ENCODE peak calls at places on chromosome 6, in four cellular contexts. One of them, this sample, is unnamed.

GRCh38 chr6:81900616-81901015 is 148.1 kb upstream of the TENT5A start:
- DNase-seq in A549: no peak
- DNase-seq in IMR-90: no peak
- DNase-seq in GM12878: no peak
- DNase-seq in this sample: no peak

GRCh38 chr6:33915134-33915533 is 111.3 kb upstream of the MLN start:
- DNase-seq in A549: no peak
- DNase-seq in IMR-90: no peak
- DNase-seq in GM12878: no peak
- DNase-seq in this sample: no peak

GRCh38 chr6:24887520-24887919 is 48.2 kb downstream of the RIPOR2 start:
- DNase-seq in A549: no peak
- DNase-seq in IMR-90: no peak
- DNase-seq in GM12878: no peak
- DNase-seq in this sample: no peak

GRCh38 chr6:82144007-82144851 is 103.3 kb downstream of the IBTK start:
- DNase-seq in A549: peak; percentile 88
- DNase-seq in IMR-90: peak; percentile 98
- DNase-seq in GM12878: peak; percentile 26
- DNase-seq in this sample: no peak

GRCh38 chr6:72709436-72709835 is 87.6 kb downstream of the KCNQ5 start:
- DNase-seq in A549: no peak
- DNase-seq in IMR-90: no peak
- DNase-seq in GM12878: no peak
- DNase-seq in this sample: no peak

GRCh38 chr6:81897793-81898192 is 145.3 kb upstream of the TENT5A start:
- DNase-seq in A549: no peak
- DNase-seq in IMR-90: no peak
- DNase-seq in GM12878: no peak
- DNase-seq in this sample: no peak

GRCh38 chr6:157867981-157868380 is 44.9 kb downstream of the SNX9 start:
- DNase-seq in A549: no peak
- DNase-seq in IMR-90: no peak
- DNase-seq in GM12878: no peak
- DNase-seq in this sample: no peak

GRCh38 chr6:134826889-134827737 is 122.8 kb downstream of the ALDH8A1 start:
- DNase-seq in A549: no peak
- DNase-seq in IMR-90: peak; percentile 81
- DNase-seq in GM12878: no peak
- DNase-seq in this sample: no peak

GRCh38 chr6:158970640-158971291 is 29.2 kb downstream of the RSPH3 start:
- DNase-seq in A549: no peak
- DNase-seq in IMR-90: no peak
- DNase-seq in GM12878: no peak
- DNase-seq in this sample: no peak

GRCh38 chr6:52995913-52996685 is 1.0 kb upstream of the GSTA4 start:
- DNase-seq in A549: peak; percentile 78
- DNase-seq in IMR-90: peak; percentile 91
- DNase-seq in GM12878: peak; percentile 51
- DNase-seq in this sample: no peak

GRCh38 chr6:15962449-15962764 is 166.5 kb upstream of the MYLIP start:
- DNase-seq in A549: no peak
- DNase-seq in IMR-90: peak; percentile 63
- DNase-seq in GM12878: no peak
- DNase-seq in this sample: no peak

GRCh38 chr6:52176550-52176949 is 9.6 kb upstream of the IL17A start:
- DNase-seq in A549: no peak
- DNase-seq in IMR-90: no peak
- DNase-seq in GM12878: no peak
- DNase-seq in this sample: no peak

GRCh38 chr6:136547336-136547735 is 2.9 kb downstream of the MAP7 start:
- DNase-seq in A549: peak; percentile 70
- DNase-seq in IMR-90: peak; percentile 63
- DNase-seq in GM12878: no peak
- DNase-seq in this sample: no peak

GRCh38 chr6:140001851-140002301 is 627.4 kb upstream of the CITED2 start:
- DNase-seq in A549: no peak
- DNase-seq in IMR-90: peak; percentile 67
- DNase-seq in GM12878: no peak
- DNase-seq in this sample: no peak

GRCh38 chr6:129749749-129750120 is 39.8 kb upstream of the ARHGAP18 start:
- DNase-seq in A549: no peak
- DNase-seq in IMR-90: peak; percentile 83
- DNase-seq in GM12878: peak; percentile 61
- DNase-seq in this sample: no peak

GRCh38 chr6:170199716-170200115 is 91.2 kb downstream of the DLL1 start:
- DNase-seq in A549: no peak
- DNase-seq in IMR-90: no peak
- DNase-seq in GM12878: no peak
- DNase-seq in this sample: no peak

GRCh38 chr6:151807513-151808330 is at the start of gene ESR1:
- DNase-seq in A549: no peak
- DNase-seq in IMR-90: no peak
- DNase-seq in GM12878: no peak
- DNase-seq in this sample: no peak

GRCh38 chr6:4912559-4912958 is 91.3 kb downstream of the RPP40 start:
- DNase-seq in A549: no peak
- DNase-seq in IMR-90: no peak
- DNase-seq in GM12878: no peak
- DNase-seq in this sample: no peak

GRCh38 chr6:105317607-105318533 is 85.0 kb downstream of the PREP start:
- DNase-seq in A549: no peak
- DNase-seq in IMR-90: no peak
- DNase-seq in GM12878: no peak
- DNase-seq in this sample: no peak

GRCh38 chr6:13299403-13299821 is 28.9 kb downstream of the TBC1D7 start:
- DNase-seq in A549: no peak
- DNase-seq in IMR-90: no peak
- DNase-seq in GM12878: no peak
- DNase-seq in this sample: no peak

GRCh38 chr6:156510242-156510641 is 266.9 kb upstream of the ARID1B start:
- DNase-seq in A549: no peak
- DNase-seq in IMR-90: no peak
- DNase-seq in GM12878: no peak
- DNase-seq in this sample: no peak

GRCh38 chr6:45387236-45387635 is 9.5 kb upstream of the SUPT3H start:
- DNase-seq in A549: no peak
- DNase-seq in IMR-90: peak; percentile 62
- DNase-seq in GM12878: no peak
- DNase-seq in this sample: no peak

GRCh38 chr6:92275150-92275549 is 1144.2 kb downstream of the EPHA7 start:
- DNase-seq in A549: no peak
- DNase-seq in IMR-90: no peak
- DNase-seq in GM12878: no peak
- DNase-seq in this sample: no peak

GRCh38 chr6:41488392-41489129 is 57.6 kb upstream of the FOXP4 start:
- DNase-seq in A549: no peak
- DNase-seq in IMR-90: peak; percentile 92
- DNase-seq in GM12878: peak; percentile 42
- DNase-seq in this sample: no peak

GRCh38 chr6:132768051-132768517 is 10.4 kb upstream of the VNN2 start:
- DNase-seq in A549: peak; percentile 52
- DNase-seq in IMR-90: no peak
- DNase-seq in GM12878: no peak
- DNase-seq in this sample: peak; percentile 67

GRCh38 chr6:151763938-151764680 is 43.4 kb upstream of the ESR1 start:
- DNase-seq in A549: peak; percentile 53
- DNase-seq in IMR-90: peak; percentile 73
- DNase-seq in GM12878: no peak
- DNase-seq in this sample: peak; percentile 35

GRCh38 chr6:13472976-13473645 is 14.3 kb downstream of the GFOD1 start:
- DNase-seq in A549: no peak
- DNase-seq in IMR-90: no peak
- DNase-seq in GM12878: no peak
- DNase-seq in this sample: peak; percentile 15

GRCh38 chr6:158854214-158855101 is 35.3 kb upstream of the EZR start:
- DNase-seq in A549: no peak
- DNase-seq in IMR-90: peak; percentile 83
- DNase-seq in GM12878: no peak
- DNase-seq in this sample: peak; percentile 71

GRCh38 chr6:99514089-99514488 is 1.1 kb downstream of the USP45 start:
- DNase-seq in A549: no peak
- DNase-seq in IMR-90: peak; percentile 15
- DNase-seq in GM12878: no peak
- DNase-seq in this sample: peak; percentile 17

GRCh38 chr6:7568021-7568420 is 22.0 kb upstream of the SNRNP48 start:
- DNase-seq in A549: no peak
- DNase-seq in IMR-90: peak; percentile 58
- DNase-seq in GM12878: no peak
- DNase-seq in this sample: no peak

GRCh38 chr6:126039284-126039683 is 52.9 kb downstream of the TRMT11 start:
- DNase-seq in A549: peak; percentile 55
- DNase-seq in IMR-90: peak; percentile 49
- DNase-seq in GM12878: no peak
- DNase-seq in this sample: no peak

GRCh38 chr6:119727504-119728219 is 378.1 kb upstream of the MAN1A1 start:
- DNase-seq in A549: no peak
- DNase-seq in IMR-90: no peak
- DNase-seq in GM12878: no peak
- DNase-seq in this sample: peak; percentile 22

GRCh38 chr6:148140772-148141557 is 201.7 kb upstream of the SASH1 start:
- DNase-seq in A549: peak; percentile 76
- DNase-seq in IMR-90: no peak
- DNase-seq in GM12878: no peak
- DNase-seq in this sample: no peak

GRCh38 chr6:160439751-160440150 is 91.6 kb downstream of the SLC22A3 start:
- DNase-seq in A549: no peak
- DNase-seq in IMR-90: no peak
- DNase-seq in GM12878: no peak
- DNase-seq in this sample: no peak

GRCh38 chr6:162055365-162055764 is 672.2 kb downstream of the PRKN start:
- DNase-seq in A549: peak; percentile 23
- DNase-seq in IMR-90: no peak
- DNase-seq in GM12878: no peak
- DNase-seq in this sample: no peak

GRCh38 chr6:117540670-117541069 is 58.2 kb downstream of the DCBLD1 start:
- DNase-seq in A549: peak; percentile 56
- DNase-seq in IMR-90: peak; percentile 31
- DNase-seq in GM12878: no peak
- DNase-seq in this sample: no peak
- TF ChIP-seq ELK1 in A549: no peak
- TF ChIP-seq ELK1 in IMR-90: no peak
- TF ChIP-seq ELK1 in GM12878: no peak
- TF ChIP-seq ELK1 in this sample: no peak

DNA sequence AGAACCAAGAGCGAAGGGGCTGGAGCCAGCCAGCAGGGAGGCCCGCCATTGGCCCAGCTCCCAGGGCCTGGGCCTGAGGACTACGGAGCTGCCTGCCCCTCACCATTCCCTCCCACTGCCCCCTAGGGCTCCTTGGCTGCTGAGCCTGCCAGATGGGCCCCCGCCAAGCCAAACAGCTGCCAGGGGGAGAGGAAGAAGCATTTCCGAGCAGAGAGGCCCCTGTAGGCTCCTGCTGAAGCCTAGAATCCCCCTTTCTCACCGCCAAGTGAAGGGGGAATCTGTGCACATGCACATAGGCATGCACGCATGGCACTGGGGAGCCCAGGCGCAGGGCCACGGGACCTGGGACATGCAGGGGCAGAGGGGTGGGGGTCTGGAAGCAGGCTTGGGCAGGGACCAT is 28.5 kb upstream of the MRPS18A start:
- DNase-seq in A549: no peak
- DNase-seq in IMR-90: no peak
- DNase-seq in GM12878: no peak
- DNase-seq in this sample: no peak
- TF ChIP-seq ELK1 in A549: no peak
- TF ChIP-seq ELK1 in IMR-90: no peak
- TF ChIP-seq ELK1 in GM12878: no peak
- TF ChIP-seq ELK1 in this sample: no peak

DNA sequence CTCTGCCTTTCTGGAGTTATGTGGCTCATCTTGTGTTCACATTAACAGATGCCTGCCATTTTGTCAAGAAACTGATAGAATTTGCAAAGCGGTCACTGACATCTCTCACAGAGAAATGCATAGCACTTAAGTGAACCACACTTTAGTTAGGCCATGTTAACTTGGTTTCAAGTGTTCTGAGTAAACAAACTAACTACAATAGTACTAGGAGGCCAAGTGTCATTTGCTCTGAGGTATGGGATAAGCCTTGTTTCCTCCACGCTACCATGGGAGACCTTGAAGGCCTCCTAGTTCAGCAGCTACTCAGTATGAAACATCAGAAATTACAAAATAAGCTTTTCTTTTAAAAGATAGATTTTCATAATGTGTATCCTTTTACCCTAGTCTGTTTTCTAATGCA is 143.5 kb upstream of the MARCKS start:
- DNase-seq in A549: no peak
- DNase-seq in IMR-90: no peak
- DNase-seq in GM12878: no peak
- DNase-seq in this sample: no peak
- TF ChIP-seq ELK1 in A549: no peak
- TF ChIP-seq ELK1 in IMR-90: no peak
- TF ChIP-seq ELK1 in GM12878: no peak
- TF ChIP-seq ELK1 in this sample: no peak

GRCh38 chr6:18186033-18186432 is 30.8 kb downstream of the KDM1B start:
- DNase-seq in A549: no peak
- DNase-seq in IMR-90: no peak
- DNase-seq in GM12878: no peak
- DNase-seq in this sample: no peak
- TF ChIP-seq ELK1 in A549: no peak
- TF ChIP-seq ELK1 in IMR-90: no peak
- TF ChIP-seq ELK1 in GM12878: no peak
- TF ChIP-seq ELK1 in this sample: no peak

GRCh38 chr6:110946498-110946897 is 12.0 kb upstream of the GTF3C6 start:
- DNase-seq in A549: peak; percentile 38
- DNase-seq in IMR-90: peak; percentile 36
- DNase-seq in GM12878: no peak
- DNase-seq in this sample: no peak
- TF ChIP-seq ELK1 in A549: no peak
- TF ChIP-seq ELK1 in IMR-90: no peak
- TF ChIP-seq ELK1 in GM12878: no peak
- TF ChIP-seq ELK1 in this sample: no peak

GRCh38 chr6:3742076-3742425 is 9.5 kb downstream of the PXDC1 start:
- DNase-seq in A549: no peak
- DNase-seq in IMR-90: no peak
- DNase-seq in GM12878: no peak
- DNase-seq in this sample: no peak

GRCh38 chr6:3739311-3739897 is 12.1 kb downstream of the PXDC1 start:
- DNase-seq in A549: no peak
- DNase-seq in IMR-90: no peak
- DNase-seq in GM12878: no peak
- DNase-seq in this sample: no peak

GRCh38 chr6:3742426-3743344 is 8.8 kb downstream of the PXDC1 start:
- DNase-seq in A549: peak; percentile 73
- DNase-seq in IMR-90: peak; percentile 72
- DNase-seq in GM12878: no peak
- DNase-seq in this sample: peak; percentile 89

GRCh38 chr6:3741477-3741871 is 10.0 kb downstream of the PXDC1 start:
- DNase-seq in A549: no peak
- DNase-seq in IMR-90: no peak
- DNase-seq in GM12878: no peak
- DNase-seq in this sample: no peak

GRCh38 chr6:3740551-3741476 is 10.7 kb downstream of the PXDC1 start:
- DNase-seq in A549: no peak
- DNase-seq in IMR-90: no peak
- DNase-seq in GM12878: no peak
- DNase-seq in this sample: no peak
- TF ChIP-seq ELK1 in A549: no peak
- TF ChIP-seq ELK1 in IMR-90: no peak
- TF ChIP-seq ELK1 in GM12878: no peak
- TF ChIP-seq ELK1 in this sample: no peak

This sample was measured in K562.